ENCODE peak calls at places on chromosomes 11 and 22, in seven cellular contexts. One of them, this sample, is unnamed.

GRCh38 chr11:7936615-7937014 is 4.9 kb downstream of the OR10A3 start:
- DNase-seq in Right ventricle myocardium inferior: no peak
- DNase-seq in anterior cingulate cortex: no peak
- DNase-seq in uterus: no peak
- DNase-seq in NCI-H446 treated with DMSO at 0.1 percent for 48 hours: no peak
- DNase-seq in fibroblast of the aortic adventitia: no peak
- DNase-seq in T-helper 2 cell: no peak
- DNase-seq in this sample: no peak

GRCh38 chr22:19361501-19362103 is 69.9 kb downstream of the HIRA start:
- DNase-seq in NCI-H446 treated with DMSO at 0.1 percent for 48 hours: no peak
- DNase-seq in fibroblast of the aortic adventitia: no peak
- DNase-seq in T-helper 2 cell: no peak
- DNase-seq in uterus: no peak
- DNase-seq in Right ventricle myocardium inferior: no peak
- DNase-seq in anterior cingulate cortex: no peak
- DNase-seq in this sample: no peak

GRCh38 chr22:49063040-49063329 is 764.7 kb downstream of the BRD1 start:
- DNase-seq in Right ventricle myocardium inferior: no peak
- DNase-seq in anterior cingulate cortex: no peak
- DNase-seq in fibroblast of the aortic adventitia: no peak
- DNase-seq in uterus: no peak
- DNase-seq in NCI-H446 treated with DMSO at 0.1 percent for 48 hours: no peak
- DNase-seq in T-helper 2 cell: no peak
- DNase-seq in this sample: no peak

GRCh38 chr11:63250162-63251050 is 7.0 kb upstream of the SLC22A25 start:
- DNase-seq in anterior cingulate cortex: no peak
- DNase-seq in NCI-H446 treated with DMSO at 0.1 percent for 48 hours: no peak
- DNase-seq in Right ventricle myocardium inferior: no peak
- DNase-seq in uterus: no peak
- DNase-seq in fibroblast of the aortic adventitia: no peak
- DNase-seq in T-helper 2 cell: no peak
- DNase-seq in this sample: no peak

GRCh38 chr11:12800032-12800671 is 125.9 kb downstream of the TEAD1 start:
- DNase-seq in fibroblast of the aortic adventitia: peak
- DNase-seq in uterus: no peak
- DNase-seq in NCI-H446 treated with DMSO at 0.1 percent for 48 hours: no peak
- DNase-seq in anterior cingulate cortex: no peak
- DNase-seq in T-helper 2 cell: no peak
- DNase-seq in Right ventricle myocardium inferior: no peak
- DNase-seq in this sample: no peak

GRCh38 chr11:19842505-19842904 is 129.9 kb downstream of the NAV2 start:
- DNase-seq in T-helper 2 cell: no peak
- DNase-seq in NCI-H446 treated with DMSO at 0.1 percent for 48 hours: no peak
- DNase-seq in fibroblast of the aortic adventitia: no peak
- DNase-seq in uterus: no peak
- DNase-seq in anterior cingulate cortex: no peak
- DNase-seq in Right ventricle myocardium inferior: no peak
- DNase-seq in this sample: no peak

GRCh38 chr22:49608228-49608627 is 219.4 kb downstream of the BRD1 start:
- DNase-seq in anterior cingulate cortex: no peak
- DNase-seq in T-helper 2 cell: no peak
- DNase-seq in uterus: no peak
- DNase-seq in NCI-H446 treated with DMSO at 0.1 percent for 48 hours: no peak
- DNase-seq in Right ventricle myocardium inferior: no peak
- DNase-seq in fibroblast of the aortic adventitia: no peak
- DNase-seq in this sample: no peak

GRCh38 chr11:96037267-96037990 is 113.5 kb upstream of the MTMR2 start:
- DNase-seq in uterus: no peak
- DNase-seq in fibroblast of the aortic adventitia: no peak
- DNase-seq in anterior cingulate cortex: no peak
- DNase-seq in Right ventricle myocardium inferior: no peak
- DNase-seq in T-helper 2 cell: no peak
- DNase-seq in NCI-H446 treated with DMSO at 0.1 percent for 48 hours: peak
- DNase-seq in this sample: no peak

GRCh38 chr11:119741369-119742262 is 12.6 kb upstream of the NECTIN1 start:
- DNase-seq in NCI-H446 treated with DMSO at 0.1 percent for 48 hours: no peak
- DNase-seq in Right ventricle myocardium inferior: no peak
- DNase-seq in fibroblast of the aortic adventitia: no peak
- DNase-seq in T-helper 2 cell: peak
- DNase-seq in uterus: no peak
- DNase-seq in anterior cingulate cortex: no peak
- DNase-seq in this sample: no peak

GRCh38 chr11:1341928-1342524 is 32.6 kb upstream of the TOLLIP start:
- DNase-seq in uterus: no peak
- DNase-seq in NCI-H446 treated with DMSO at 0.1 percent for 48 hours: no peak
- DNase-seq in T-helper 2 cell: no peak
- DNase-seq in anterior cingulate cortex: peak
- DNase-seq in fibroblast of the aortic adventitia: peak
- DNase-seq in Right ventricle myocardium inferior: no peak
- DNase-seq in this sample: no peak

GRCh38 chr11:65425105-65425970 is 2.7 kb downstream of the NEAT1 start:
- DNase-seq in T-helper 2 cell: peak
- DNase-seq in Right ventricle myocardium inferior: no peak
- DNase-seq in anterior cingulate cortex: no peak
- DNase-seq in uterus: peak
- DNase-seq in fibroblast of the aortic adventitia: peak
- DNase-seq in NCI-H446 treated with DMSO at 0.1 percent for 48 hours: no peak
- DNase-seq in this sample: no peak

GRCh38 chr11:60953781-60954180 is 1.8 kb upstream of the SLC15A3 start:
- DNase-seq in fibroblast of the aortic adventitia: peak
- DNase-seq in NCI-H446 treated with DMSO at 0.1 percent for 48 hours: peak
- DNase-seq in Right ventricle myocardium inferior: no peak
- DNase-seq in T-helper 2 cell: no peak
- DNase-seq in anterior cingulate cortex: no peak
- DNase-seq in uterus: no peak
- DNase-seq in this sample: no peak

GRCh38 chr11:132158091-132158490 is 787.7 kb downstream of the NTM start:
- DNase-seq in fibroblast of the aortic adventitia: no peak
- DNase-seq in uterus: no peak
- DNase-seq in Right ventricle myocardium inferior: no peak
- DNase-seq in anterior cingulate cortex: no peak
- DNase-seq in NCI-H446 treated with DMSO at 0.1 percent for 48 hours: no peak
- DNase-seq in T-helper 2 cell: no peak
- DNase-seq in this sample: peak

GRCh38 chr11:30346068-30346688 is 23.3 kb downstream of the ARL14EP start:
- DNase-seq in Right ventricle myocardium inferior: no peak
- DNase-seq in uterus: no peak
- DNase-seq in NCI-H446 treated with DMSO at 0.1 percent for 48 hours: peak
- DNase-seq in T-helper 2 cell: no peak
- DNase-seq in fibroblast of the aortic adventitia: peak
- DNase-seq in anterior cingulate cortex: no peak
- DNase-seq in this sample: no peak

GRCh38 chr11:72225411-72225951 is 914 bp downstream of the INPPL1 start:
- DNase-seq in fibroblast of the aortic adventitia: no peak
- DNase-seq in uterus: no peak
- DNase-seq in anterior cingulate cortex: no peak
- DNase-seq in NCI-H446 treated with DMSO at 0.1 percent for 48 hours: no peak
- DNase-seq in Right ventricle myocardium inferior: no peak
- DNase-seq in T-helper 2 cell: no peak
- DNase-seq in this sample: no peak

GRCh38 chr22:46175631-46176030 is 25.3 kb downstream of the PPARA start:
- DNase-seq in anterior cingulate cortex: no peak
- DNase-seq in uterus: no peak
- DNase-seq in Right ventricle myocardium inferior: no peak
- DNase-seq in T-helper 2 cell: no peak
- DNase-seq in NCI-H446 treated with DMSO at 0.1 percent for 48 hours: no peak
- DNase-seq in fibroblast of the aortic adventitia: peak
- DNase-seq in this sample: no peak

GRCh38 chr22:41382098-41382578 is 396 bp downstream of the TEF start:
- DNase-seq in Right ventricle myocardium inferior: peak
- DNase-seq in anterior cingulate cortex: no peak
- DNase-seq in NCI-H446 treated with DMSO at 0.1 percent for 48 hours: no peak
- DNase-seq in fibroblast of the aortic adventitia: peak
- DNase-seq in T-helper 2 cell: peak
- DNase-seq in uterus: peak
- DNase-seq in this sample: no peak

GRCh38 chr11:18581825-18582224 is 6.7 kb downstream of the UEVLD start:
- DNase-seq in T-helper 2 cell: no peak
- DNase-seq in anterior cingulate cortex: no peak
- DNase-seq in Right ventricle myocardium inferior: no peak
- DNase-seq in uterus: no peak
- DNase-seq in fibroblast of the aortic adventitia: no peak
- DNase-seq in NCI-H446 treated with DMSO at 0.1 percent for 48 hours: no peak
- DNase-seq in this sample: no peak

GRCh38 chr22:48968201-48968959 is 859.3 kb downstream of the BRD1 start:
- DNase-seq in NCI-H446 treated with DMSO at 0.1 percent for 48 hours: no peak
- DNase-seq in fibroblast of the aortic adventitia: no peak
- DNase-seq in anterior cingulate cortex: no peak
- DNase-seq in Right ventricle myocardium inferior: no peak
- DNase-seq in T-helper 2 cell: no peak
- DNase-seq in uterus: peak
- DNase-seq in this sample: no peak

GRCh38 chr22:45207981-45208664 is 32.6 kb downstream of the KIAA0930 start:
- DNase-seq in Right ventricle myocardium inferior: no peak
- DNase-seq in uterus: no peak
- DNase-seq in anterior cingulate cortex: peak
- DNase-seq in NCI-H446 treated with DMSO at 0.1 percent for 48 hours: no peak
- DNase-seq in T-helper 2 cell: no peak
- DNase-seq in fibroblast of the aortic adventitia: peak
- DNase-seq in this sample: no peak

GRCh38 chr11:32006799-32007388 is 84.0 kb upstream of the RCN1 start:
- DNase-seq in fibroblast of the aortic adventitia: peak
- DNase-seq in uterus: no peak
- DNase-seq in Right ventricle myocardium inferior: no peak
- DNase-seq in NCI-H446 treated with DMSO at 0.1 percent for 48 hours: peak
- DNase-seq in T-helper 2 cell: no peak
- DNase-seq in anterior cingulate cortex: no peak
- DNase-seq in this sample: peak

GRCh38 chr11:14248577-14248976 is 110.4 kb downstream of the RRAS2 start:
- DNase-seq in Right ventricle myocardium inferior: no peak
- DNase-seq in fibroblast of the aortic adventitia: no peak
- DNase-seq in NCI-H446 treated with DMSO at 0.1 percent for 48 hours: no peak
- DNase-seq in T-helper 2 cell: no peak
- DNase-seq in uterus: no peak
- DNase-seq in anterior cingulate cortex: peak
- DNase-seq in this sample: no peak

GRCh38 chr11:134236834-134237556 is 12.5 kb downstream of the VPS26B start:
- DNase-seq in NCI-H446 treated with DMSO at 0.1 percent for 48 hours: no peak
- DNase-seq in Right ventricle myocardium inferior: no peak
- DNase-seq in anterior cingulate cortex: no peak
- DNase-seq in fibroblast of the aortic adventitia: no peak
- DNase-seq in uterus: no peak
- DNase-seq in T-helper 2 cell: no peak
- DNase-seq in this sample: no peak

GRCh38 chr11:20087118-20087521 is 73.2 kb downstream of the DBX1 start:
- DNase-seq in uterus: no peak
- DNase-seq in anterior cingulate cortex: no peak
- DNase-seq in Right ventricle myocardium inferior: no peak
- DNase-seq in NCI-H446 treated with DMSO at 0.1 percent for 48 hours: no peak
- DNase-seq in fibroblast of the aortic adventitia: peak
- DNase-seq in T-helper 2 cell: no peak
- DNase-seq in this sample: no peak

GRCh38 chr22:50585238-50585637 is 2.6 kb upstream of the CHKB start:
- DNase-seq in Right ventricle myocardium inferior: no peak
- DNase-seq in uterus: no peak
- DNase-seq in NCI-H446 treated with DMSO at 0.1 percent for 48 hours: no peak
- DNase-seq in fibroblast of the aortic adventitia: no peak
- DNase-seq in anterior cingulate cortex: no peak
- DNase-seq in T-helper 2 cell: no peak
- DNase-seq in this sample: no peak

GRCh38 chr11:65781152-65781961 is 581 bp upstream of the AP5B1 start:
- DNase-seq in Right ventricle myocardium inferior: no peak
- DNase-seq in uterus: no peak
- DNase-seq in T-helper 2 cell: no peak
- DNase-seq in fibroblast of the aortic adventitia: peak
- DNase-seq in NCI-H446 treated with DMSO at 0.1 percent for 48 hours: no peak
- DNase-seq in anterior cingulate cortex: peak
- DNase-seq in this sample: no peak

GRCh38 chr11:82867495-82868082 is 32.6 kb downstream of the PRCP start:
- DNase-seq in anterior cingulate cortex: no peak
- DNase-seq in uterus: peak
- DNase-seq in T-helper 2 cell: peak
- DNase-seq in NCI-H446 treated with DMSO at 0.1 percent for 48 hours: peak
- DNase-seq in Right ventricle myocardium inferior: no peak
- DNase-seq in fibroblast of the aortic adventitia: peak
- DNase-seq in this sample: peak

This sample was measured in iPS DF 6.9.